ENCODE peak calls at places on chromosomes 16 and 17, in five cellular contexts. One of them, this sample, is unnamed.

GRCh38 chr16:50489187-50489586 is 59.0 kb upstream of the NKD1 start:
- DNase-seq in GM12878: no peak
- DNase-seq in HCT116: no peak
- DNase-seq in prostate gland: no peak
- DNase-seq in K562: no peak
- DNase-seq in this sample: no peak

GRCh38 chr17:72466199-72466598 is 345.4 kb downstream of the SOX9 start:
- DNase-seq in GM12878: peak
- DNase-seq in HCT116: no peak
- DNase-seq in prostate gland: no peak
- DNase-seq in K562: no peak
- DNase-seq in this sample: no peak

GRCh38 chr16:27566417-27566816 is 16.5 kb downstream of the KATNIP start:
- DNase-seq in GM12878: no peak
- DNase-seq in HCT116: no peak
- DNase-seq in prostate gland: no peak
- DNase-seq in K562: peak
- DNase-seq in this sample: peak

GRCh38 chr16:89779231-89779912 is 37.1 kb downstream of the FANCA start:
- DNase-seq in GM12878: no peak
- DNase-seq in HCT116: no peak
- DNase-seq in prostate gland: no peak
- DNase-seq in K562: no peak
- DNase-seq in this sample: no peak

GRCh38 chr16:50146479-50147435 is 6.3 kb upstream of the TENT4B start:
- DNase-seq in GM12878: no peak
- DNase-seq in HCT116: no peak
- DNase-seq in prostate gland: no peak
- DNase-seq in K562: peak
- DNase-seq in this sample: no peak

GRCh38 chr17:48997103-48997826 is at the start of gene IGF2BP1:
- DNase-seq in GM12878: no peak
- DNase-seq in HCT116: no peak
- DNase-seq in prostate gland: no peak
- DNase-seq in K562: peak
- DNase-seq in this sample: no peak

GRCh38 chr17:43125967-43126910 is 1.1 kb upstream of the BRCA1 start:
- DNase-seq in GM12878: no peak
- DNase-seq in HCT116: no peak
- DNase-seq in prostate gland: no peak
- DNase-seq in K562: peak
- DNase-seq in this sample: peak

GRCh38 chr17:80703109-80703508 is 158.5 kb downstream of the RPTOR start:
- DNase-seq in GM12878: no peak
- DNase-seq in HCT116: no peak
- DNase-seq in prostate gland: no peak
- DNase-seq in K562: no peak
- DNase-seq in this sample: no peak

GRCh38 chr16:31334934-31335333 is 20.0 kb upstream of the ITGAX start:
- DNase-seq in GM12878: no peak
- DNase-seq in HCT116: no peak
- DNase-seq in prostate gland: no peak
- DNase-seq in K562: no peak
- DNase-seq in this sample: no peak

GRCh38 chr17:37650419-37651003 is 7.3 kb upstream of the DDX52 start:
- DNase-seq in GM12878: no peak
- DNase-seq in HCT116: peak
- DNase-seq in prostate gland: no peak
- DNase-seq in K562: peak
- DNase-seq in this sample: no peak

DNA sequence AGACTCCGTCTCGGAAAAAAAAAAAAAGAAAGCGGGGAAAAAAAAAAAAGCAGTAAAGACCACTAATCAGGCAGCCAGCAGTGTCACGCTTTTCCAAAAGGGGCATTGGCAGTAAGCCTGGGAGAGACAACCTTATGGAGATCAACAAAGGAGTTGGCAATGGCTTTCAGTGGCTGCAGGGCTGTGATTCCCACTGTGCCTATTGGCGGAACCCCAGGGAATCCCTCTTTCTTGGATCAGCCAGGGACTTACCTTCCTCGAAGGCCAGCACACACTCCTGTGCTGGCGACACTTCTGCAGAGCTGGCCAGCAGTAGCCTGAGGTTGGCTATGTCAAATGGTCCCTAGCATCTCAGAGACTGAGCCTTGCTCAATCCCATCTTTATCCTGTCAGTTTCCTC is 43.3 kb upstream of the ZFHX3 start:
- DNase-seq in GM12878: no peak
- DNase-seq in HCT116: no peak
- DNase-seq in prostate gland: no peak
- DNase-seq in K562: no peak
- DNase-seq in this sample: no peak
- H3K4me3 ChIP-seq in GM12878: no peak
- H3K4me3 ChIP-seq in HCT116: no peak
- H3K4me3 ChIP-seq in prostate gland: no peak
- H3K4me3 ChIP-seq in K562: no peak
- H3K4me3 ChIP-seq in this sample: no peak

GRCh38 chr16:81448154-81449131 is 3.8 kb downstream of the CMIP start:
- DNase-seq in GM12878: no peak
- DNase-seq in HCT116: no peak
- DNase-seq in prostate gland: peak
- DNase-seq in K562: peak
- DNase-seq in this sample: no peak

GRCh38 chr16:81445143-81445922 is 725 bp downstream of the CMIP start:
- DNase-seq in GM12878: no peak
- DNase-seq in HCT116: no peak
- DNase-seq in prostate gland: no peak
- DNase-seq in K562: peak
- DNase-seq in this sample: peak

GRCh38 chr16:81445926-81446317 is 1.3 kb downstream of the CMIP start:
- DNase-seq in GM12878: no peak
- DNase-seq in HCT116: no peak
- DNase-seq in prostate gland: peak
- DNase-seq in K562: peak
- DNase-seq in this sample: no peak

GRCh38 chr16:81447383-81448101 is 2.9 kb downstream of the CMIP start:
- DNase-seq in GM12878: no peak
- DNase-seq in HCT116: no peak
- DNase-seq in prostate gland: peak
- DNase-seq in K562: no peak
- DNase-seq in this sample: no peak

DNA sequence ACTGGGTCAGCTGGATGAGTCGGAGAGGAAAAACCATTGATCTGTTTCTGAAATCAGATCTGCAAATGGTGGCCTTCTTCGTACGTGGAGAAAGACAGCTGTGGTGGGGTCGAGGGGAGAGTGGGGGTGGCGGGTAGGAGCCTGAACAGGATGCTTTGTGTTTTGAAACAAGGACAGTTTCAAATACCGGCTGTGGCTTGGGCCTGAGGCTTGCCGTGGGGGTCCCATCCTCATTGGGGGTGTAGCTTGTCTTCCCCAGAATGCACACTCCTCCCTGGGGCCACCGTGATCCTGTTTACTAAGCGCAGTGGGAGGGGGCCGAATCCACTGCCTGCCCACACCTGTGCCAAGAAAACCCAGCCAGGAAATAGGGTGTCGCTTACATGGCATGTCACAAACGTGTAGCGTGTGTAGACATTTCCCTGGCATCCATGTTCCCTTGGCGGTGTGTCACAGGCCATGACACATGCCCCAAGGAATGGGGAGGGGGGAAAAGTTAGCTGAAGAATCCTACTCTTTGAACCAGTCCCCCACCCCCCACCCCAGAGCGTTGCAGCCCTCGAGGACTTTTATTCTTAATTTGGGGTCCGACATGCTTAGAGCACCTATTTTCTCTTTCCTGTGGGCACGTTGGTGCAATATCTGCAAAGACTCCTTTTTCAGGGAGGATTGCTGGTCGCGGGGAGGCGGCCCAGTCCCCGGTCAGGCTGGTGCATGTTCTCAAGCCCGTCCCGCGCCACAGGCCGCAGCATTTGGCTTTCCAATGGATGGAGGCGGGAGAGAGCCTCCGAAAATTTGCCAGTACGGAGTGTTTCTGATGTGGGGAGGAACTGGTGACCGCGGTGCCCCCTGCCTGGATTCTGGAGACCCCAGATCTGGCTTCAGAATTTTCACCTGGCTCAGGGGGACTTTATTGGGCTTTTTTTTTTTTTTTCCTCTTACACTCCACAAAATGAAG is 2.0 kb downstream of the CMIP start:
- DNase-seq in GM12878: no peak
- DNase-seq in HCT116: no peak
- DNase-seq in prostate gland: peak
- DNase-seq in K562: peak
- DNase-seq in this sample: no peak
- TF ChIP-seq POLR2AphosphoS5 in GM12878: no peak
- TF ChIP-seq POLR2AphosphoS5 in HCT116: no peak
- TF ChIP-seq POLR2AphosphoS5 in prostate gland: peak
- TF ChIP-seq POLR2AphosphoS5 in K562: no peak
- TF ChIP-seq POLR2AphosphoS5 in this sample: peak

DNA sequence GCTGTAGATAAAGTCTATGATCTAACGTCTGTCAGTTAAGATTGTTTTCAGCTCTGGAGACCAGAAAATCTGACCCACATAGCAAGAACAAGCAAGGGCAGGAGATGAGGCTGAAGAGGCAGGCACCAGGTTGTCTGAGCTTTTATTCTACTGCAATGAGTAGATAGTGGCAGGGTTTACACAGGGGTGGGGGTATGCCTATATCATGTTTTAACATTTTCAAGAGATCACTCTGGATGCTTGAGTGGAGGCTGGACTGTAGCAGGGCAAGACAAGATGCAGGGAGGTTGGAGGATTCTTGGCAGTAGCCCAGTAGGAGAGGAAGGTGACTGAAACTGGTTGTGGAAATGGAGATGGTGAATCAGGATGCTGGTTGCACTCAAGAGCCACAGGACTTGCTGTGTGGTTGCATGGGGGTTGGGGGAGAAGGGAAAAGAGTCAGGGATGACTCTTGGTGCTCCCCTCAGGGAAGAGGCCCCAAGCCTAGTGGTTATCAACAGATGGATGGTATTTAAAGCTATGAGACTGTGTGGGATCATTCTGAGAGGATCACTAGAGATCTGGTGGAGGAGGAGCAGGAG is 143.1 kb upstream of the KCNJ18 start:
- DNase-seq in GM12878: no peak
- DNase-seq in HCT116: no peak
- DNase-seq in prostate gland: no peak
- DNase-seq in K562: no peak
- DNase-seq in this sample: no peak
- H3K4me3 ChIP-seq in GM12878: no peak
- H3K4me3 ChIP-seq in HCT116: no peak
- H3K4me3 ChIP-seq in prostate gland: no peak
- H3K4me3 ChIP-seq in K562: no peak
- H3K4me3 ChIP-seq in this sample: no peak

GRCh38 chr16:56605475-56605874 is 2.9 kb upstream of the MT2A start:
- DNase-seq in GM12878: no peak
- DNase-seq in HCT116: no peak
- DNase-seq in prostate gland: no peak
- DNase-seq in K562: no peak
- DNase-seq in this sample: no peak

GRCh38 chr16:56608043-56608875 is at the start of gene MT2A:
- DNase-seq in GM12878: no peak
- DNase-seq in HCT116: peak
- DNase-seq in prostate gland: peak
- DNase-seq in K562: peak
- DNase-seq in this sample: peak

GRCh38 chr16:56607675-56608042 is 725 bp upstream of the MT2A start:
- DNase-seq in GM12878: no peak
- DNase-seq in HCT116: no peak
- DNase-seq in prostate gland: no peak
- DNase-seq in K562: no peak
- DNase-seq in this sample: no peak

GRCh38 chr16:56606071-56606687 is 2.2 kb upstream of the MT2A start:
- DNase-seq in GM12878: no peak
- DNase-seq in HCT116: peak
- DNase-seq in prostate gland: peak
- DNase-seq in K562: no peak
- DNase-seq in this sample: no peak

DNA sequence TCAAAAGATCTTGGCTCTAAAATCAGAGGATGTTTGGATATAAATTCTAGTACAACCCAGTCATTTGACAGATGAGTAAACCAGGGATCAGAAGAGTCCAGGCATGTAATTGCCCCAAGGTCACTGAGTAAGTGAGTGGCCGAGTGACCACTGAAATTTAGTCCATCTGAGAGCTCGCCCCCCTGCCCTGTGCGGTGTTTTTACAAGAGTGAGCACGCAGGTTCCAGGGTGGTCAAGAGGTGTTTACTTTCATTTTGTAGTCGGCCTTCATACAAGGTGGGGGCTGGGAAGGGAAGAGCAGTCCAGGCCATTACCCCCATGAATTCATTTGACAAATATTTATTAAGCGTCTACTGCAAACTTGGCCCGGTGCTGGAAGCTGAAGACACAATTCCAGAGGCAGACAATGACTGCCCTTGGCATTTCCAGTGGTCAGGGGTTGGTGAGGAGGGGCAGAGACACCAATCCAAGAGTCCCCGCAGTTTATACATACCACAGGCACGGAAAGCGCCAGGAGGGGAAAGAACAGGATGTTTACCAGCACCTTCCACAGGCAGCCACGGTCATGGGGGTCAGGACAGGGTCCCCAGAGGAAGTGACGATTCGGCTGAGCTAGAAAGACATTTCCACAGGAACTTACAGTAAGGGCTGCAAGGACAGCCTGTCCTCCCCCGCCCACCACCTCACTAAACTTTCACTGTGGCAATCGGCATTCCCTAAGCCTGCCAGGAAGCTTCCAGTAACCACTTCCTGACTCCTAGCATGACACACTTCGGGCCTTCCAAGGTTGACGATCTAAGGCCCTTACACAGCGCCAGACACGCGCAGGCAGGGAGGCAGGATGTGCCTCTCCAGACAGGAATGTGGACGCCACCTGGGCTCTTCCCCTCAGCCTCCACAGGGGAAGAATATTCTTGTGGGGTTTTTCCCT is 1.4 kb upstream of the MT2A start:
- DNase-seq in GM12878: no peak
- DNase-seq in HCT116: peak
- DNase-seq in prostate gland: peak
- DNase-seq in K562: no peak
- DNase-seq in this sample: peak
- TF ChIP-seq POLR2AphosphoS5 in GM12878: no peak
- TF ChIP-seq POLR2AphosphoS5 in HCT116: peak
- TF ChIP-seq POLR2AphosphoS5 in prostate gland: peak
- TF ChIP-seq POLR2AphosphoS5 in K562: no peak
- TF ChIP-seq POLR2AphosphoS5 in this sample: peak